ENCODE peak calls at places on chromosomes 2 and 18, in six cellular contexts. H is T-helper 1 cell; O is stimulated activated CD8-positive, alpha-beta memory T cell treated with anti-CD3 and anti-CD28 coated beads, Interleukin-2, amount 100 ng/mL, for 48 hours; K is NB4; L is activated CD4-positive, alpha-beta T cell treated with anti-CD3 and anti-CD28 coated beads, Interleukin-2, amount 50 U/mL, for 24 hours; T is Ammon's horn. V is an unnamed sample.

GRCh38 chr18:32349728-32350395 is 120.8 kb downstream of the GAREM1 start:
- DNase-seq in O (no peak), L (no peak), K (no peak), T (peak; percentile 78), H (no peak), V (peak; percentile 84)

GRCh38 chr2:187206071-187206470 is 242.0 kb downstream of the CALCRL start:
- DNase-seq in T (no peak), K (no peak), H (no peak), L (no peak), O (no peak), V (no peak)

GRCh38 chr2:16135196-16135912 is 195.0 kb downstream of the MYCN start:
- DNase-seq in L (no peak), T (no peak), O (no peak), H (no peak), K (no peak), V (peak; percentile 34)

GRCh38 chr2:121356058-121356640 is 71.1 kb upstream of the TFCP2L1 start:
- DNase-seq in T (peak; percentile 82), K (peak; percentile 76), O (no peak), H (no peak), L (no peak), V (peak; percentile 77)

GRCh38 chr18:2148823-2149222 is 422.5 kb downstream of the METTL4 start:
- DNase-seq in T (no peak), H (no peak), K (no peak), O (no peak), L (no peak), V (no peak)

GRCh38 chr2:134240061-134240460 is 13.8 kb upstream of the MGAT5 start:
- DNase-seq in K (no peak), H (no peak), L (no peak), O (no peak), T (no peak), V (no peak)

GRCh38 chr2:185811580-185811979 is 73.0 kb downstream of the FSIP2 start:
- DNase-seq in L (no peak), O (no peak), K (no peak), T (no peak), H (no peak), V (peak; percentile 50)

GRCh38 chr2:241763551-241764271 is 12.9 kb upstream of the GAL3ST2 start:
- DNase-seq in K (peak; percentile 67), L (no peak), H (no peak), T (no peak), O (no peak), V (no peak)

GRCh38 chr2:219502618-219503017 is 3.9 kb downstream of the GMPPA start:
- DNase-seq in O (no peak), T (no peak), H (no peak), L (no peak), K (no peak), V (peak; percentile 64)

GRCh38 chr18:12862467-12862866 is 21.6 kb downstream of the PTPN2 start:
- DNase-seq in T (no peak), H (no peak), O (no peak), L (no peak), K (no peak), V (peak; percentile 98)

GRCh38 chr2:113755690-113756063 is 765 bp downstream of the SLC35F5 start:
- DNase-seq in L (no peak), K (peak; percentile 50), O (no peak), H (no peak), T (peak; percentile 9), V (peak; percentile 47)

GRCh38 chr2:160111951-160112798 is 49.8 kb upstream of the PLA2R1 start:
- DNase-seq in O (no peak), L (no peak), K (no peak), H (no peak), T (no peak), V (no peak)

GRCh38 chr2:64165696-64166095 is 21.5 kb upstream of the PELI1 start:
- DNase-seq in K (no peak), T (no peak), L (no peak), O (no peak), H (no peak), V (no peak)

GRCh38 chr18:77262655-77263470 is 13.2 kb downstream of the GALR1 start:
- DNase-seq in L (no peak), T (no peak), K (no peak), O (no peak), H (no peak), V (no peak)

GRCh38 chr2:2744958-2745715 is 414.1 kb upstream of the MYT1L start:
- DNase-seq in L (no peak), O (no peak), K (no peak), H (no peak), T (no peak), V (no peak)

GRCh38 chr2:127683766-127684165 is 8.4 kb upstream of the LIMS2 start:
- DNase-seq in L (no peak), H (no peak), O (no peak), T (no peak), K (no peak), V (peak; percentile 69)

GRCh38 chr2:22826658-22827165 is 558.3 kb upstream of the KLHL29 start:
- DNase-seq in H (no peak), T (no peak), K (no peak), L (no peak), O (no peak), V (no peak)

GRCh38 chr2:188819781-188820180 is 154.4 kb upstream of the COL3A1 start:
- DNase-seq in T (no peak), H (no peak), O (no peak), L (no peak), K (no peak), V (no peak)

GRCh38 chr18:51236225-51236624 is 38.7 kb upstream of the MEX3C start:
- DNase-seq in K (peak; percentile 90), O (no peak), H (no peak), L (no peak), T (no peak), V (peak; percentile 93)

GRCh38 chr2:10041711-10042110 is 1.6 kb upstream of the KLF11 start:
- DNase-seq in O (no peak), T (no peak), H (no peak), K (no peak), L (no peak), V (no peak)

GRCh38 chr18:13375302-13376255 is 157.0 kb downstream of the LDLRAD4 start:
- DNase-seq in O (peak; percentile 65), L (peak; percentile 59), K (peak; percentile 24), T (no peak), H (peak; percentile 73), V (peak; percentile 78)

GRCh38 chr18:32373505-32373904 is 97.2 kb downstream of the GAREM1 start:
- DNase-seq in K (no peak), T (no peak), H (no peak), O (no peak), L (no peak), V (no peak)

V was measured in islet precursor cell.